ENCODE peak calls at places on chromosomes 6 and 20, in four cellular contexts. One of them, this sample, is unnamed.

GRCh38 chr6:42745083-42745637 is 743 bp downstream of the TBCC start:
- DNase-seq in H1: peak
- DNase-seq in sigmoid colon: peak
- DNase-seq in transverse colon: peak
- DNase-seq in this sample: no peak

GRCh38 chr20:13046409-13046808 is 37.6 kb downstream of the SPTLC3 start:
- DNase-seq in transverse colon: no peak
- DNase-seq in sigmoid colon: no peak
- DNase-seq in H1: no peak
- DNase-seq in this sample: no peak

GRCh38 chr6:166691741-166692140 is 64.7 kb upstream of the RPS6KA2 start:
- DNase-seq in sigmoid colon: no peak
- DNase-seq in transverse colon: no peak
- DNase-seq in H1: no peak
- DNase-seq in this sample: no peak

GRCh38 chr6:20939161-20939775 is 405.0 kb downstream of the CDKAL1 start:
- DNase-seq in transverse colon: no peak
- DNase-seq in sigmoid colon: no peak
- DNase-seq in H1: no peak
- DNase-seq in this sample: no peak

GRCh38 chr6:121485359-121485809 is 49.9 kb downstream of the GJA1 start:
- DNase-seq in transverse colon: no peak
- DNase-seq in sigmoid colon: no peak
- DNase-seq in H1: no peak
- DNase-seq in this sample: no peak

GRCh38 chr20:47150403-47151152 is 205.9 kb downstream of the ZMYND8 start:
- DNase-seq in H1: peak
- DNase-seq in transverse colon: peak
- DNase-seq in sigmoid colon: peak
- DNase-seq in this sample: peak

GRCh38 chr20:10498196-10498595 is 63.1 kb downstream of the SLX4IP start:
- DNase-seq in sigmoid colon: no peak
- DNase-seq in transverse colon: no peak
- DNase-seq in H1: no peak
- DNase-seq in this sample: no peak

GRCh38 chr6:17035257-17035757 is 66.5 kb upstream of the STMND1 start:
- DNase-seq in H1: no peak
- DNase-seq in sigmoid colon: no peak
- DNase-seq in transverse colon: no peak
- DNase-seq in this sample: no peak

GRCh38 chr6:166167258-166167731 is 356 bp downstream of the TBXT start:
- DNase-seq in transverse colon: no peak
- DNase-seq in H1: peak
- DNase-seq in sigmoid colon: no peak
- DNase-seq in this sample: no peak

GRCh38 chr20:8094845-8095244 is 37.2 kb upstream of the PLCB1 start:
- DNase-seq in sigmoid colon: no peak
- DNase-seq in H1: no peak
- DNase-seq in transverse colon: no peak
- DNase-seq in this sample: no peak

GRCh38 chr6:41713650-41714291 is 21.6 kb downstream of the TFEB start:
- DNase-seq in transverse colon: no peak
- DNase-seq in sigmoid colon: no peak
- DNase-seq in H1: no peak
- DNase-seq in this sample: no peak

GRCh38 chr6:129607581-129608186 is 102.3 kb downstream of the ARHGAP18 start:
- DNase-seq in transverse colon: no peak
- DNase-seq in H1: no peak
- DNase-seq in sigmoid colon: no peak
- DNase-seq in this sample: no peak

GRCh38 chr6:166494757-166495486 is 91.6 kb downstream of the RAMACL start:
- DNase-seq in transverse colon: no peak
- DNase-seq in sigmoid colon: peak
- DNase-seq in H1: no peak
- DNase-seq in this sample: no peak

GRCh38 chr20:51312480-51312783 is 230.1 kb downstream of the NFATC2 start:
- DNase-seq in H1: no peak
- DNase-seq in transverse colon: no peak
- DNase-seq in sigmoid colon: no peak
- DNase-seq in this sample: no peak

GRCh38 chr6:124854338-124854922 is 107.8 kb upstream of the RNF217 start:
- DNase-seq in transverse colon: no peak
- DNase-seq in H1: no peak
- DNase-seq in sigmoid colon: no peak
- DNase-seq in this sample: no peak

GRCh38 chr20:19823971-19824370 is 65.9 kb downstream of the RIN2 start:
- DNase-seq in H1: no peak
- DNase-seq in transverse colon: no peak
- DNase-seq in sigmoid colon: no peak
- DNase-seq in this sample: no peak

GRCh38 chr6:154458565-154459475 is 51.7 kb downstream of the CNKSR3 start:
- DNase-seq in sigmoid colon: no peak
- DNase-seq in H1: no peak
- DNase-seq in transverse colon: no peak
- DNase-seq in this sample: no peak

GRCh38 chr6:158669145-158670035 is 19.5 kb downstream of the SYTL3 start:
- DNase-seq in sigmoid colon: no peak
- DNase-seq in H1: no peak
- DNase-seq in transverse colon: no peak
- DNase-seq in this sample: no peak

GRCh38 chr6:16477367-16478149 is 239.2 kb downstream of the GMPR start:
- DNase-seq in H1: no peak
- DNase-seq in transverse colon: no peak
- DNase-seq in sigmoid colon: no peak
- DNase-seq in this sample: no peak

GRCh38 chr6:31202259-31203166 is 32.0 kb upstream of the POU5F1 start:
- DNase-seq in H1: no peak
- DNase-seq in sigmoid colon: no peak
- DNase-seq in transverse colon: no peak
- DNase-seq in this sample: no peak

GRCh38 chr6:92777146-92777740 is 642.1 kb downstream of the EPHA7 start:
- DNase-seq in H1: no peak
- DNase-seq in sigmoid colon: no peak
- DNase-seq in transverse colon: no peak
- DNase-seq in this sample: peak

GRCh38 chr20:60007452-60007851 is 49.2 kb downstream of the CDH26 start:
- DNase-seq in transverse colon: no peak
- DNase-seq in sigmoid colon: no peak
- DNase-seq in H1: no peak
- DNase-seq in this sample: no peak

GRCh38 chr6:22448311-22448711 is 121.1 kb upstream of the HDGFL1 start:
- DNase-seq in H1: no peak
- DNase-seq in transverse colon: no peak
- DNase-seq in sigmoid colon: no peak
- DNase-seq in this sample: peak

GRCh38 chr20:1700990-1701389 is 43.4 kb upstream of the SIRPG start:
- DNase-seq in H1: no peak
- DNase-seq in sigmoid colon: no peak
- DNase-seq in transverse colon: no peak
- DNase-seq in this sample: no peak

GRCh38 chr6:127177030-127177928 is 58.8 kb downstream of the RSPO3 start:
- DNase-seq in sigmoid colon: no peak
- DNase-seq in H1: no peak
- DNase-seq in transverse colon: no peak
- DNase-seq in this sample: no peak

GRCh38 chr6:72976389-72976900 is 248.9 kb downstream of the KHDC1L start:
- DNase-seq in H1: no peak
- DNase-seq in transverse colon: no peak
- DNase-seq in sigmoid colon: no peak
- DNase-seq in this sample: no peak

GRCh38 chr6:32973934-32974333 is 5.5 kb downstream of the BRD2 start:
- DNase-seq in transverse colon: no peak
- DNase-seq in sigmoid colon: no peak
- DNase-seq in H1: no peak
- DNase-seq in this sample: no peak

GRCh38 chr6:32974541-32975308 is 6.3 kb downstream of the BRD2 start:
- DNase-seq in transverse colon: no peak
- DNase-seq in H1: no peak
- DNase-seq in sigmoid colon: no peak
- DNase-seq in this sample: no peak

GRCh38 chr6:32977272-32977952 is 9.0 kb downstream of the BRD2 start:
- DNase-seq in sigmoid colon: no peak
- DNase-seq in H1: no peak
- DNase-seq in transverse colon: no peak
- DNase-seq in this sample: no peak

GRCh38 chr6:32976334-32977069 is 8.1 kb downstream of the BRD2 start:
- DNase-seq in sigmoid colon: no peak
- DNase-seq in H1: no peak
- DNase-seq in transverse colon: no peak
- DNase-seq in this sample: no peak

GRCh38 chr6:32975886-32976285 is 7.5 kb downstream of the BRD2 start:
- DNase-seq in sigmoid colon: no peak
- DNase-seq in H1: no peak
- DNase-seq in transverse colon: no peak
- DNase-seq in this sample: no peak
- TF ChIP-seq POLR2AphosphoS5 in sigmoid colon: no peak
- TF ChIP-seq POLR2AphosphoS5 in H1: no peak
- TF ChIP-seq POLR2AphosphoS5 in transverse colon: no peak
- TF ChIP-seq POLR2AphosphoS5 in this sample: no peak

GRCh38 chr6:134447883-134448387 is 130.0 kb upstream of the SGK1 start:
- DNase-seq in H1: no peak
- DNase-seq in transverse colon: no peak
- DNase-seq in sigmoid colon: no peak
- DNase-seq in this sample: no peak

GRCh38 chr6:134447423-134447822 is 129.5 kb upstream of the SGK1 start:
- DNase-seq in H1: no peak
- DNase-seq in sigmoid colon: no peak
- DNase-seq in transverse colon: no peak
- DNase-seq in this sample: no peak

GRCh38 chr6:134449781-134450180 is 131.9 kb upstream of the SGK1 start:
- DNase-seq in transverse colon: no peak
- DNase-seq in H1: no peak
- DNase-seq in sigmoid colon: no peak
- DNase-seq in this sample: no peak

GRCh38 chr6:134446901-134447300 is 129.0 kb upstream of the SGK1 start:
- DNase-seq in transverse colon: no peak
- DNase-seq in sigmoid colon: no peak
- DNase-seq in H1: no peak
- DNase-seq in this sample: no peak

DNA sequence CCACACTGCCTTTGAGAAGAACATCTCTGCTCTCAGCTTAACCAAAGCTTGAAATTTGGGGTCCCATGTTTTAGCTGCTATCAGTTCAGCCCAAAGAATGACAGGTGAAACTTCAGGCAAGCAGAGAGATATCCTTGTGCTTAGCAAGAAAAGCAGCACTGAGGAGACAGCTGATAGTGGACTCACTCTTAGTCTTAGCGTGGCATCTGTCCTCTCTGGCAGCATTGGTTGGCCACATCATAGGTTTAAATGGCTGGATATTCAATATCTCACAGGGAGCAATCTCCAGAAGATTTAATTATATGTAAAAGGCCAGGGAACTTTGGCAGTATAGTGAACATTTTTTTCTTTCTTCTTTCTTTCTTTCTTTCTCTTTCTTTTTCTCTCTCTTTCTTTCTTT is 131.1 kb upstream of the SGK1 start:
- DNase-seq in transverse colon: no peak
- DNase-seq in sigmoid colon: no peak
- DNase-seq in H1: no peak
- DNase-seq in this sample: no peak
- H3K4me3 ChIP-seq in transverse colon: no peak
- H3K4me3 ChIP-seq in sigmoid colon: no peak
- H3K4me3 ChIP-seq in H1: no peak
- H3K4me3 ChIP-seq in this sample: no peak

GRCh38 chr6:116568851-116569755 is 2.2 kb upstream of the RWDD1 start:
- DNase-seq in sigmoid colon: no peak
- DNase-seq in H1: no peak
- DNase-seq in transverse colon: no peak
- DNase-seq in this sample: no peak

GRCh38 chr6:116571683-116572000 is 338 bp downstream of the RWDD1 start:
- DNase-seq in sigmoid colon: no peak
- DNase-seq in H1: no peak
- DNase-seq in transverse colon: no peak
- DNase-seq in this sample: no peak

GRCh38 chr6:116570856-116571682 is at the start of gene RWDD1:
- DNase-seq in transverse colon: peak
- DNase-seq in H1: peak
- DNase-seq in sigmoid colon: peak
- DNase-seq in this sample: peak

GRCh38 chr6:116564921-116565872 is 6.1 kb upstream of the RWDD1 start:
- DNase-seq in H1: no peak
- DNase-seq in sigmoid colon: peak
- DNase-seq in transverse colon: no peak
- DNase-seq in this sample: no peak

DNA sequence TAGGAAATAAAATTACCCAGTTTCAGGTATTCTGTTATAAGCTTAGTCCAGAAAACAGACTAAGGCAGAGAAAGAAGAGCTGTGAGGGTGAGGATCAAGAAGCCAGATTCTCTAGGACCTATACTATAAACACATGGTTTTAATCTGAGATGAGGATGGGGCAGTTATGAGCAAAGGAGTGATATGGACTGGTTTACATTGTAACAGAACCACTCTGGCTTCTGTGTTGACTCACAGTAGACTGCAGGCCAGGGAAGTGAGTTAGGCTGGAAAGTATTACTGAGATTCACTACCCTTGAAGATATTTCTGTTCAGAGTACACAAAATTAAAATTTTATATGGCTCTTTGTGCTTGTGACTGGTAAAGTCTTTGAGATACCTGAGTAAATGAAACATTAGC is 3.2 kb upstream of the RWDD1 start:
- DNase-seq in sigmoid colon: no peak
- DNase-seq in H1: no peak
- DNase-seq in transverse colon: no peak
- DNase-seq in this sample: no peak
- TF ChIP-seq POLR2AphosphoS5 in sigmoid colon: no peak
- TF ChIP-seq POLR2AphosphoS5 in H1: no peak
- TF ChIP-seq POLR2AphosphoS5 in transverse colon: no peak
- TF ChIP-seq POLR2AphosphoS5 in this sample: no peak

GRCh38 chr20:53216856-53217576 is 244.9 kb downstream of the TSHZ2 start:
- DNase-seq in H1: peak
- DNase-seq in sigmoid colon: peak
- DNase-seq in transverse colon: peak
- DNase-seq in this sample: peak

GRCh38 chr20:53214392-53214791 is 242.2 kb downstream of the TSHZ2 start:
- DNase-seq in transverse colon: no peak
- DNase-seq in sigmoid colon: no peak
- DNase-seq in H1: no peak
- DNase-seq in this sample: no peak

GRCh38 chr20:53220482-53221307 is 248.5 kb downstream of the TSHZ2 start:
- DNase-seq in H1: no peak
- DNase-seq in sigmoid colon: no peak
- DNase-seq in transverse colon: no peak
- DNase-seq in this sample: no peak

GRCh38 chr20:53215166-53215565 is 243.0 kb downstream of the TSHZ2 start:
- DNase-seq in sigmoid colon: no peak
- DNase-seq in transverse colon: no peak
- DNase-seq in H1: no peak
- DNase-seq in this sample: no peak

DNA sequence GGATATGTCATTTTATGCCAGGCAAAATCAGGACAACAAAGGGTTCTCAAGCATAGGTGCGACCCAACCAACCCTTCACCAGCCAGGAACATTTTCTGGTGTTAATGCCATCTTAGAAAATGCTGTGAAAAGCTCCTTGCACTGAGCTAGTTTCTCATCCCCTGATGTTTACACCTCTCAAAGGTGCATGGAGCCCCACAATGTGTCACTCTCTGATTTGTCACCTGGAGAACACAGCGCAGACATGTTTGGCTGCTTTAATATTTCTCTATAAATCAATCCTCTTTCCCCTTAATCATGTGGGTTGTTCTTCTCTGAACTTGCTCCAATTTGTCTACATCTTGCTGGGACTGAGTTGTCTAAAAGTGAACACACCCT is 244.3 kb downstream of the TSHZ2 start:
- DNase-seq in sigmoid colon: no peak
- DNase-seq in transverse colon: no peak
- DNase-seq in H1: no peak
- DNase-seq in this sample: no peak
- H3K4me3 ChIP-seq in sigmoid colon: no peak
- H3K4me3 ChIP-seq in transverse colon: no peak
- H3K4me3 ChIP-seq in H1: peak
- H3K4me3 ChIP-seq in this sample: no peak

This sample was measured in Panc1.